ENCODE peak calls at places on chromosomes 11 and 22, in ten cellular contexts. Z is breast epithelium, L is spleen, C is sigmoid colon, S is transverse colon, V is GM23338, A is upper lobe of left lung, W is stomach, E is HCT116, K is SK-N-SH. R is an unnamed sample.

GRCh38 chr11:130029137-130029536 is 26.5 kb upstream of the PRDM10 start:
- DNase-seq in Z (no peak), L (no peak), C (no peak), S (no peak), V (peak; percentile 33), A (no peak), W (no peak), E (no peak), K (no peak), R (no peak)

GRCh38 chr11:128342511-128343133 is 244.7 kb downstream of the ETS1 start:
- DNase-seq in Z (no peak), L (peak; percentile 85), C (peak; percentile 72), S (peak; percentile 42), V (no peak), A (no peak), W (no peak), E (no peak), K (no peak), R (no peak)

GRCh38 chr22:46274381-46274780 is 6.6 kb downstream of the TTC38 start:
- DNase-seq in Z (no peak), L (peak; percentile 39), C (no peak), S (no peak), V (no peak), A (no peak), W (no peak), E (no peak), K (no peak), R (no peak)

GRCh38 chr11:78428773-78429172 is 11.2 kb upstream of the GAB2 start:
- DNase-seq in Z (no peak), L (no peak), C (no peak), S (no peak), V (no peak), A (no peak), W (no peak), E (no peak), K (no peak), R (no peak)

GRCh38 chr11:723120-723883 is 17.3 kb downstream of the EPS8L2 start:
- DNase-seq in Z (no peak), L (no peak), C (no peak), S (peak; percentile 57), V (peak; percentile 73), A (no peak), W (no peak), E (no peak), K (peak; percentile 70), R (no peak)

GRCh38 chr22:25762147-25762546 is 20.2 kb downstream of the MYO18B start:
- DNase-seq in Z (no peak), L (no peak), C (no peak), S (no peak), V (no peak), A (no peak), W (no peak), E (no peak), K (no peak), R (no peak)

GRCh38 chr22:45583504-45583903 is 80.8 kb downstream of the FBLN1 start:
- DNase-seq in Z (no peak), L (peak; percentile 45), C (no peak), S (no peak), V (no peak), A (no peak), W (no peak), E (no peak), K (no peak), R (no peak)

GRCh38 chr11:27477831-27478230 is 5.2 kb upstream of the LGR4 start:
- DNase-seq in Z (no peak), L (no peak), C (no peak), S (no peak), V (no peak), A (no peak), W (no peak), E (no peak), K (no peak), R (no peak)

DNA sequence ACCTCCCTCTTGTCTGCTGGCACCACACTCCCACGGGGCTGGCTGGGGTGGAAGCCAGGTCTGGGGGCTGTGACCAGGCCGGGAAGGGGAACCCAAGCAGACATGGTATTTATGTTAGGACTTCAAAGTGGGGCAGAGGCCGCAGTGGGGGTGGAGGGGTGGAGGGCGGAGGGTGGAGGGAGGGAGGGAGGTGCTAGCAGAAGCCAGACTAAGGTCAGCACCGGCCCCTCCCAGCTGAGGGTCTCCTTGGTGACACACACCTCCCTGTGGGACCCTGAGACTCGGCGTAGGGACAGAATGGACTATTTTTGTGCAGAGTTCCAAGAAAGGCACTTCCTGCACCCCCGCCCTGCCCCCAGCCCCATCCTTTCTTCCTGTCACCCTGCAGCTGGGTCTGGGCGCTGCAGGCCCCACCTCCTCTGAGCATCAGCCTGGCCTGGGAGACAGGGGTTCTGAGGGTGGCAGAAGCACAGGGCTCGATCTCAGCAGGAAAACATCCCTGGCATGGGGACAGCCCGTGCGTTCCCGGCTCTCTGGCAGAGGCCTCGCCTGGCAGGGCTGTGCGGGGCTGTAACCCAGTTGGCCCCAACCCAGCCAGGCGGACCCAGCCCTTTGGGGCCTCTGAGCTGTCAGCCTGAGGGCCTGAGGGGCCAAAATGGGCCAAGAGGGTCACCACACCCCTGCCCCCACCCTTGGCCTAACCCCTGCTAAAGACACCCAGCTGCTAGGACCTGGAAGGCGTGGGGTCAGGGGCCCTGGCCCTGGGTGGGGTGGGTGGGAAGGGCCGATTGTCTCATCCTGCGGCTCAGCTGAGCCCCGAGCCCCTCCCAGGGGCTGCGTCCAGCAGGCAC is 9.6 kb upstream of the CD248 start:
- DNase-seq in Z (no peak), L (no peak), C (peak; percentile 82), S (no peak), V (no peak), A (peak; percentile 78), W (no peak), E (no peak), K (peak; percentile 79), R (no peak)
- TF ChIP-seq POLR2AphosphoS5 in Z (no peak), L (no peak), C (no peak), S (no peak), V (no peak), A (no peak), W (no peak), E (no peak), K (no peak), R (peak; percentile 5)

DNA sequence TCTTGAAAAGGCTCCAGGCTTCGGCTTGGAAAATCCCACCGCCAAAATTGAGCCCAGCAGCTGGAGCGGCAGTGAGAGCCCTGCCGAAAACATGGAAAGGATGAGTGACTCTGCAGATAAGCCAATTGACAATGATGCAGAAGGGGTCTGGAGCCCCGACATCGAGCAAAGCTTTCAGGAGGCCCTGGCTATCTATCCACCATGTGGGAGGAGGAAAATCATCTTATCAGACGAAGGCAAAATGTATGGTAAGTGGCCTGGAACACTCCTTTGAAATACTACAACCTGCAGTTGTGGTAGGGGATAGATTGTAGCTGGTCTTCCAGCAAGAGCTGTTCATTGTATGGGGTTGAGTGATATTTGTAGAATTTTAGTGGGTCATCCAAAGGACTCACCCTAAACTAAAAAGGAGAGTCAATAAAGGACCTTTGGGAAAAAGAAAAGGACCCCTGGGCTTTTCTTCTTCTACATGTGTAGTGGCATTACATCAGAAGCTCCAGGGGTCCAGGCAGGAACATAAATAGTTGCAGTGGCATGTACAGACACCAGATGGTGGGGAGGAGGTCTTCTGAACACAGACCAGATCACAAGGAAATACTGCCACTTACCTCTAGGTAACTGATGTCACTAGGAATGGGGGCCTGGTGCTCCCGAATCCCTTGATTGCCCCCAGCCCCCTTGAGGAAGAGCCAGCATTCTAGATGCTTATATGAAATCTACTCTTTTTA is 90.1 kb downstream of the TEAD1 start:
- DNase-seq in Z (no peak), L (no peak), C (no peak), S (no peak), V (no peak), A (no peak), W (no peak), E (no peak), K (no peak), R (no peak)
- H3K4me1 ChIP-seq in Z (peaks cover 2% of the 10 kb centered on the region), L (no peaks in the 10 kb centered on the region), C (peaks cover 70% of the 10 kb centered on the region), S (peaks cover 23% of the 10 kb centered on the region), V (peaks cover 36% of the 10 kb centered on the region), A (peaks cover 12% of the 10 kb centered on the region), W (peaks cover 35% of the 10 kb centered on the region), E (peaks cover 25% of the 10 kb centered on the region), K (peaks cover 41% of the 10 kb centered on the region), R (peaks cover 19% of the 10 kb centered on the region)

GRCh38 chr11:64244966-64245365 is 1.8 kb downstream of the PPP1R14B start:
- DNase-seq in Z (no peak), L (peak; percentile 78), C (no peak), S (peak; percentile 19), V (no peak), A (peak; percentile 45), W (no peak), E (no peak), K (no peak), R (no peak)

GRCh38 chr11:64244107-64244506 is 2.6 kb downstream of the PPP1R14B start:
- DNase-seq in Z (no peak), L (no peak), C (no peak), S (no peak), V (no peak), A (no peak), W (no peak), E (no peak), K (no peak), R (no peak)

GRCh38 chr11:64245401-64245796 is 1.3 kb downstream of the PPP1R14B start:
- DNase-seq in Z (no peak), L (peak; percentile 90), C (peak; percentile 84), S (peak; percentile 70), V (no peak), A (no peak), W (peak; percentile 66), E (no peak), K (no peak), R (no peak)

GRCh38 chr11:64246874-64247728 is at the start of gene PPP1R14B:
- DNase-seq in Z (peak; percentile 85), L (peak; percentile 96), C (peak; percentile 93), S (peak; percentile 92), V (peak; percentile 95), A (peak; percentile 98), W (peak; percentile 89), E (no peak), K (peak; percentile 95), R (no peak)

GRCh38 chr11:64245797-64246623 is 733 bp downstream of the PPP1R14B start:
- DNase-seq in Z (peak; percentile 70), L (peak; percentile 89), C (peak; percentile 86), S (peak; percentile 77), V (peak; percentile 65), A (peak; percentile 72), W (peak; percentile 70), E (no peak), K (peak; percentile 58), R (no peak)
- TF ChIP-seq POLR2AphosphoS5 in Z (no peak), L (peak; percentile 41), C (no peak), S (no peak), V (no peak), A (peak; percentile 33), W (no peak), E (peak; percentile 69), K (peak; percentile 16), R (peak; percentile 46)

DNA sequence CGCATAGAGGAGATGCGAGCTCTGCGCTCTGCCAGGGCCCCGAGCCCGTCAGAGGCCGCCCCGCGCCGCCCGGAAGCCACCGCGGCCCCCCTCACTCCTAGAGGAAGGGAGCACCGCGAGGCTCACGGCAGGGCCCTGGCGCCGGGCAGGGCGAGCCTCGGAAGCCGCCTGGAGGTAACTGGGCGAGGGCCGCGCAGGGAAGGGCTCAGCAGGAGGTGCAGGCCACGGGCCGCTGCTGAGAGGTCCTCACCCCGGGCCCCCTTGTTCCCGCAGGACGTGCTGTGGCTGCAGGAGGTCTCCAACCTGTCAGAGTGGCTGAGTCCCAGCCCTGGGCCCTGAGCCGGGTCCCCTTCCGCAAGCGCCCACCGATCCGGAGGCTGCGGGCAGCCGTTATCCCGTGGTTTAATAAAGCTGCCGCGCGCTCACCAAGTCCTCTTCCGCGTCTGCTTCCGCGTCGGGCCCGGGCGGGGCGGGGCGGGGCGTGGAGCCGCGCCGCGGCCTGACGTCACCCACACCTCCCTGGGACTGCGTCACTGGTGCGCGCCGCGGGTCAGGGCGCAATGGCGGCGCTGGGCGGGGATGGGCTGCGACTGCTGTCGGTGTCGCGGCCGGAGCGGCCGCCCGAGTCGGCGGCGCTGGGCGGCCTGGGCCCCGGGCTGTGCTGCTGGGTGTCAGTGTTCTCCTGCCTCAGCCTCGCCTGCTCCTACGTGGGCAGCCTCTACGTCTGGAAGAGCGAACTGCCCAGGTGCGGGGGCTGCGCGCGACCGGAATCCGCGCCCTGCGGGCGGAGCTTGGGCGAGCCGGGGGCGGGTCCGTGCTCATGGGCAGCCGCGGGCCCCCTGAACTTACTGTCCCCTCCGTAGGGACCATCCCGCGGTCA is at the start of gene RCE1:
- DNase-seq in Z (peak; percentile 89), L (peak; percentile 97), C (peak; percentile 94), S (peak; percentile 91), V (peak; percentile 91), A (peak; percentile 99), W (peak; percentile 91), E (peak; percentile 65), K (peak; percentile 99), R (peak; percentile 97)
- H3K4me1 ChIP-seq in Z (no peaks in the 10 kb centered on the region), L (peaks cover 21% of the 10 kb centered on the region), C (peaks cover 28% of the 10 kb centered on the region), S (peaks cover 39% of the 10 kb centered on the region), V (peaks cover 9% of the 10 kb centered on the region), A (peaks cover 41% of the 10 kb centered on the region), W (peaks cover 43% of the 10 kb centered on the region), E (peaks cover 7% of the 10 kb centered on the region), K (peaks cover 24% of the 10 kb centered on the region), R (peaks cover 25% of the 10 kb centered on the region)

R was measured in esophagus muscularis mucosa.